ENCODE peak calls at places on chromosomes 7 and 10, in four cellular contexts. One of them, this sample, is unnamed.

GRCh38 chr10:133378251-133379096 is 588 bp upstream of the PAOX start:
- DNase-seq in H1: no peak
- DNase-seq in GM12878: no peak
- DNase-seq in K562: peak; percentile 56
- DNase-seq in this sample: peak; percentile 82

GRCh38 chr7:99006739-99007424 is 128.6 kb downstream of the TRRAP start:
- DNase-seq in GM12878: no peak
- DNase-seq in H1: no peak
- DNase-seq in K562: no peak
- DNase-seq in this sample: no peak

GRCh38 chr7:100169147-100169850 is 882 bp upstream of the GAL3ST4 start:
- DNase-seq in H1: no peak
- DNase-seq in K562: no peak
- DNase-seq in GM12878: no peak
- DNase-seq in this sample: peak; percentile 32

GRCh38 chr10:112461029-112461887 is 14.2 kb downstream of the VTI1A start:
- DNase-seq in K562: peak; percentile 11
- DNase-seq in GM12878: no peak
- DNase-seq in H1: no peak
- DNase-seq in this sample: no peak

GRCh38 chr7:55975944-55976633 is 11.7 kb downstream of the NIPSNAP2 start:
- DNase-seq in H1: no peak
- DNase-seq in GM12878: no peak
- DNase-seq in K562: no peak
- DNase-seq in this sample: no peak

GRCh38 chr10:20596911-20597310 is 300.2 kb downstream of the NEBL start:
- DNase-seq in K562: no peak
- DNase-seq in GM12878: no peak
- DNase-seq in H1: no peak
- DNase-seq in this sample: no peak

GRCh38 chr7:97003262-97004236 is 1.8 kb upstream of the DLX6 start:
- DNase-seq in GM12878: no peak
- DNase-seq in K562: no peak
- DNase-seq in H1: no peak
- DNase-seq in this sample: peak; percentile 34

GRCh38 chr7:41029072-41029492 is 673.8 kb downstream of the INHBA start:
- DNase-seq in K562: peak; percentile 1
- DNase-seq in H1: no peak
- DNase-seq in GM12878: no peak
- DNase-seq in this sample: no peak

GRCh38 chr7:52639126-52639525 is 396.3 kb upstream of the POM121L12 start:
- DNase-seq in H1: peak; percentile 25
- DNase-seq in GM12878: no peak
- DNase-seq in K562: no peak
- DNase-seq in this sample: no peak

GRCh38 chr10:70478191-70479160 is at the start of gene PALD1:
- DNase-seq in H1: no peak
- DNase-seq in GM12878: no peak
- DNase-seq in K562: peak; percentile 41
- DNase-seq in this sample: peak; percentile 96

GRCh38 chr10:17454181-17454800 is at the start of gene ST8SIA6:
- DNase-seq in K562: peak; percentile 77
- DNase-seq in GM12878: no peak
- DNase-seq in H1: no peak
- DNase-seq in this sample: peak; percentile 86
- TF ChIP-seq USF2 in K562: no peak
- TF ChIP-seq USF2 in GM12878: no peak
- TF ChIP-seq USF2 in H1: no peak
- TF ChIP-seq USF2 in this sample: no peak

GRCh38 chr10:24912214-24912613 is 40.2 kb downstream of the PRTFDC1 start:
- DNase-seq in GM12878: no peak
- DNase-seq in K562: peak; percentile 51
- DNase-seq in H1: no peak
- DNase-seq in this sample: no peak
- TF ChIP-seq NRF1 in GM12878: no peak
- TF ChIP-seq NRF1 in K562: no peak
- TF ChIP-seq NRF1 in H1: no peak
- TF ChIP-seq NRF1 in this sample: no peak

DNA sequence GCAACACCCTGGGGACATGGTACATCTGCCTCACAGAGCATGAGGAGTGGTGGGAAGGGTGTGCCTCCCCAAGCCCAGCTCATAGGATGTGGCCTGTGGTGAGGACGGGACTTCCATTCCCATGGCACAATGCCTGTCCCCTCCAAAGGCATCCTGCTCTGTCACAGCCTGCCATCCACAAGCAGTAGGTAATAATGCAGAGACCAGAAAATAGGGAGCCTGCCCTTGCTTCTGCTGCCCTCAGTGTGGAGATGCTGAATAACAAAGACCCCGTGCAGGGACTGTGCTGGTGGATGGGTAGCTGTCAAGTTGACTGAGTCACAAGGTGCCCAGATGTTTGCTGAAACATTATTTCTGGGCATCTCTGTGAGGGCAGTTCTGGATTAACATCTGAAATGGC is 199.9 kb upstream of the GRB10 start:
- DNase-seq in K562: peak; percentile 6
- DNase-seq in H1: no peak
- DNase-seq in GM12878: no peak
- DNase-seq in this sample: no peak
- TF ChIP-seq CHD2 in K562: no peak
- TF ChIP-seq CHD2 in H1: no peak
- TF ChIP-seq CHD2 in GM12878: no peak
- TF ChIP-seq CHD2 in this sample: no peak

DNA sequence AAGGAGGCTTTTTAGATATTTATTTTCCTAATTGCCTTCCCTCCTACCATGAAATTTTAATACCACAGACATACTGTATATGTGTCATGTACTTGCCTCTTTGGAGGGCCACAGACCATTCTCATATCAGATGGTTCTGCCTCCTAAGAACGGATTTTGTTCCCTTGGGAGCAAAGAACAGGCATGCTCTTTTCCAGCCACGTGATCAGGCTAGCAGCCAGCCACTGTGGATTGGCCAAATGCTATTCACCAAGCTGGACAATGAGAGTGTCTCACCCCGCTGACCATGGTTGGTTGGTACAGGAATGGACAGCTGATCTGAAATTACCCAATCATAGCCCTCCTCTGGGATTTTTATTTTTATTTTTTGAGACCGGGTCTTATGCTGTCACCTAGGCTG is 21.5 kb upstream of the CRHR2 start:
- DNase-seq in H1: no peak
- DNase-seq in K562: no peak
- DNase-seq in GM12878: no peak
- DNase-seq in this sample: no peak
- TF ChIP-seq USF2 in H1: no peak
- TF ChIP-seq USF2 in K562: peak; percentile 33
- TF ChIP-seq USF2 in GM12878: no peak
- TF ChIP-seq USF2 in this sample: no peak

GRCh38 chr7:37031571-37032257 is 307.4 kb upstream of the AOAH start:
- DNase-seq in K562: peak; percentile 64
- DNase-seq in GM12878: no peak
- DNase-seq in H1: peak; percentile 54
- DNase-seq in this sample: no peak

GRCh38 chr7:37037286-37037685 is 313.0 kb upstream of the AOAH start:
- DNase-seq in H1: no peak
- DNase-seq in K562: no peak
- DNase-seq in GM12878: no peak
- DNase-seq in this sample: no peak

GRCh38 chr7:37032258-37032601 is 307.9 kb upstream of the AOAH start:
- DNase-seq in GM12878: no peak
- DNase-seq in K562: no peak
- DNase-seq in H1: no peak
- DNase-seq in this sample: no peak

GRCh38 chr7:37035631-37036030 is 311.3 kb upstream of the AOAH start:
- DNase-seq in GM12878: no peak
- DNase-seq in H1: no peak
- DNase-seq in K562: no peak
- DNase-seq in this sample: no peak

DNA sequence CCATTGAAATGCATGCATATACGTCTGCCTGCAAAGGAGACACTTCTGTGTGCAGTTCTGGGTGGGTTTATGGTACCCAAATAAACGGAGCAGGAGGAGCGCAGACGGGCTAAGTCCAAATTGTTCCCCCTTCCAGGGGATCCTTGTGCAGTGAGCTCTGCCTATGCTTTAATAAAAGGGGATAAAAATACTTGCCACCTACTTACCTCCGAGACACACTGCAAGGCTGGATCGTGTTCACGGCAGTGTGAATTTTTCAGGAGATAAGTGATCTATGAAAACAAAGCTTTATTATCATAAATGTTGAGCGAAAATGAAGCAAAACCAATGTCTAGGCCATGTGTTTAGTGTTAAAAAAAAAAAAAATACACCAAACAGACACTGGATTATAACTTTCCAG is 308.8 kb upstream of the AOAH start:
- DNase-seq in H1: no peak
- DNase-seq in GM12878: no peak
- DNase-seq in K562: no peak
- DNase-seq in this sample: no peak
- TF ChIP-seq NRF1 in H1: no peak
- TF ChIP-seq NRF1 in GM12878: no peak
- TF ChIP-seq NRF1 in K562: no peak
- TF ChIP-seq NRF1 in this sample: no peak

This sample was measured in SK-N-SH.